ENCODE peak calls at places on chromosomes 16 and 17, in nine cellular contexts. F is CD8-positive, alpha-beta T cell; P is NAMALWA; S is HTR-8/SVneo; G is NCI-H1092; N is left cardiac atrium; B is stimulated activated CD8-positive, alpha-beta memory T cell treated with anti-CD3 and anti-CD28 coated beads, Interleukin-15, amount 100 ng/mL, for 1 hour; X is hepatic stellate cell; D is NCI-H1105. W is an unnamed sample.

GRCh38 chr16:57504491-57504890 is 18.2 kb upstream of the DOK4 start:
- DNase-seq in P (no peak), D (no peak), F (no peak), S (no peak), G (no peak), X (no peak), B (no peak), N (no peak), W (no peak)

GRCh38 chr17:38735161-38735997 is 5.2 kb downstream of the CISD3 start:
- DNase-seq in G (peak), B (peak), S (peak), X (peak), N (peak), P (peak), F (peak), D (peak), W (no peak)

GRCh38 chr16:29760567-29761279 is 14.9 kb upstream of the C16orf54 start:
- DNase-seq in X (no peak), B (no peak), N (no peak), S (no peak), D (peak), G (no peak), F (no peak), P (no peak), W (no peak)

GRCh38 chr16:50428116-50428515 is 59.3 kb upstream of the BRD7 start:
- DNase-seq in D (no peak), S (no peak), B (no peak), F (no peak), G (no peak), N (no peak), P (no peak), X (no peak), W (no peak)

GRCh38 chr17:21295036-21295952 is 10.8 kb downstream of the MAP2K3 start:
- DNase-seq in P (peak), F (no peak), B (no peak), G (no peak), X (no peak), S (no peak), N (peak), D (no peak), W (no peak)

GRCh38 chr17:49495842-49496182 is 719 bp downstream of the NGFR start:
- DNase-seq in G (no peak), P (no peak), S (no peak), N (no peak), X (no peak), F (no peak), D (no peak), B (no peak), W (no peak)

GRCh38 chr16:69123894-69124293 is 8.5 kb downstream of the CHTF8 start:
- DNase-seq in N (peak), D (no peak), B (peak), X (peak), S (no peak), F (peak), P (peak), G (peak), W (no peak)

GRCh38 chr16:81717662-81718189 is 61.4 kb upstream of the PLCG2 start:
- DNase-seq in P (no peak), F (no peak), G (no peak), N (no peak), B (no peak), S (no peak), D (no peak), X (no peak), W (no peak)

GRCh38 chr16:81405702-81406113 is 38.9 kb upstream of the CMIP start:
- DNase-seq in S (peak), B (no peak), G (no peak), P (no peak), D (no peak), X (peak), F (no peak), N (no peak), W (peak)

GRCh38 chr17:39486242-39486641 is 25.0 kb downstream of the CDK12 start:
- DNase-seq in F (no peak), N (no peak), S (no peak), B (no peak), X (no peak), D (no peak), G (no peak), P (no peak), W (no peak)

GRCh38 chr17:81365148-81365600 is 30.1 kb upstream of the BAHCC1 start:
- DNase-seq in F (no peak), D (no peak), G (no peak), S (no peak), N (peak), X (no peak), P (no peak), B (no peak), W (no peak)

GRCh38 chr16:73483934-73484712 is 436.2 kb upstream of the ZFHX3 start:
- DNase-seq in B (no peak), F (no peak), G (no peak), N (no peak), P (no peak), X (no peak), S (no peak), D (no peak), W (no peak)

GRCh38 chr16:67278773-67279295 is 498 bp upstream of the PLEKHG4 start:
- DNase-seq in F (peak), P (peak), X (peak), G (no peak), N (peak), B (no peak), D (peak), S (no peak), W (no peak)

GRCh38 chr16:23509441-23509754 is 896 bp downstream of the GGA2 start:
- DNase-seq in S (no peak), G (no peak), D (no peak), X (no peak), B (no peak), F (no peak), P (peak), N (no peak), W (no peak)

GRCh38 chr16:11748023-11748403 is 5.4 kb upstream of the TXNDC11 start:
- DNase-seq in N (no peak), F (no peak), X (no peak), G (no peak), B (no peak), S (no peak), D (no peak), P (no peak), W (no peak)

GRCh38 chr17:74337834-74338500 is 11.9 kb downstream of the KIF19 start:
- DNase-seq in N (no peak), X (no peak), P (no peak), S (no peak), G (peak), B (no peak), D (no peak), F (no peak), W (no peak)

GRCh38 chr17:55421179-55421934 is at the start of gene MMD:
- DNase-seq in S (no peak), F (no peak), N (no peak), D (no peak), G (no peak), X (peak), P (no peak), B (no peak), W (no peak)

GRCh38 chr16:75062135-75062943 is 54.2 kb downstream of the LDHD start:
- DNase-seq in S (no peak), F (no peak), B (no peak), N (peak), X (no peak), P (no peak), G (no peak), D (no peak), W (no peak)

GRCh38 chr17:48554412-48555090 is 9.6 kb upstream of the HOXB2 start:
- DNase-seq in G (no peak), S (no peak), B (no peak), X (peak), N (no peak), F (no peak), D (no peak), P (no peak), W (no peak)

GRCh38 chr17:82603981-82604448 is 44.2 kb downstream of the WDR45B start:
- DNase-seq in N (peak), X (peak), B (no peak), P (no peak), D (no peak), S (no peak), G (no peak), F (no peak), W (no peak)

GRCh38 chr16:65122974-65123845 is 1.3 kb upstream of the CDH11 start:
- DNase-seq in N (peak), B (no peak), X (peak), G (no peak), S (no peak), D (no peak), F (no peak), P (no peak), W (no peak)

GRCh38 chr16:9248162-9248561 is 156.7 kb downstream of the HAPSTR1 start:
- DNase-seq in S (no peak), P (no peak), D (no peak), N (no peak), X (no peak), B (no peak), F (no peak), G (no peak), W (no peak)

GRCh38 chr16:51968756-51969155 is 578.2 kb downstream of the TOX3 start:
- DNase-seq in P (no peak), D (no peak), N (no peak), B (no peak), F (no peak), S (no peak), G (no peak), X (peak), W (no peak)

GRCh38 chr17:72603346-72604242 is 482.8 kb downstream of the SOX9 start:
- DNase-seq in B (no peak), P (no peak), N (no peak), F (no peak), S (no peak), G (no peak), X (no peak), D (no peak), W (no peak)

GRCh38 chr17:44828919-44829557 is 1.0 kb downstream of the GJC1 start:
- DNase-seq in B (no peak), F (no peak), G (no peak), N (no peak), S (no peak), X (no peak), P (peak), D (no peak), W (no peak)

GRCh38 chr17:59796785-59797205 is 89.3 kb downstream of the VMP1 start:
- DNase-seq in G (no peak), P (no peak), D (no peak), X (no peak), F (no peak), S (no peak), N (no peak), B (no peak), W (no peak)

GRCh38 chr17:4766199-4766598 is 5.5 kb upstream of the TM4SF5 start:
- DNase-seq in B (no peak), D (no peak), P (no peak), X (no peak), F (no peak), N (no peak), G (no peak), S (no peak), W (no peak)

GRCh38 chr16:77897038-77897437 is 108.7 kb downstream of the VAT1L start:
- DNase-seq in N (no peak), G (no peak), F (no peak), X (no peak), D (no peak), B (no peak), S (peak), P (no peak), W (no peak)

GRCh38 chr17:31074772-31075538 is 19.8 kb upstream of the NF1 start:
- DNase-seq in S (no peak), P (no peak), X (peak), D (no peak), G (no peak), F (no peak), B (no peak), N (no peak), W (no peak)

GRCh38 chr17:40510328-40510648 is 8.9 kb upstream of the TNS4 start:
- DNase-seq in N (no peak), P (no peak), S (no peak), B (no peak), X (no peak), F (no peak), G (no peak), D (no peak), W (no peak)

GRCh38 chr17:4108397-4108796 is 34.4 kb downstream of the ZZEF1 start:
- DNase-seq in B (no peak), X (no peak), P (no peak), G (no peak), N (no peak), D (no peak), F (no peak), S (no peak), W (no peak)